ENCODE peak calls at places on chromosomes 13 and 19, in nine cellular contexts. One of them, this sample, is unnamed.

GRCh38 chr13:59269476-59269875 is 894.3 kb downstream of the DIAPH3 start:
- DNase-seq in HEK293T: no peak
- DNase-seq in gastrocnemius medialis: no peak
- DNase-seq in fibroblast of lung: peak; percentile 96
- DNase-seq in activated naive CD4-positive, alpha-beta T cell: no peak
- DNase-seq in NCI-H1092 treated with DMSO at 0.1 percent for 48 hours: no peak
- DNase-seq in kidney glomerular epithelial cell: peak; percentile 48
- DNase-seq in GDM1: no peak
- DNase-seq in AG10803: peak; percentile 55
- DNase-seq in this sample: no peak

GRCh38 chr19:55369651-55370304 is 485 bp downstream of the IL11 start:
- DNase-seq in HEK293T: peak; percentile 46
- DNase-seq in kidney glomerular epithelial cell: peak; percentile 41
- DNase-seq in gastrocnemius medialis: no peak
- DNase-seq in GDM1: no peak
- DNase-seq in NCI-H1092 treated with DMSO at 0.1 percent for 48 hours: no peak
- DNase-seq in activated naive CD4-positive, alpha-beta T cell: no peak
- DNase-seq in fibroblast of lung: peak; percentile 79
- DNase-seq in AG10803: peak; percentile 79
- DNase-seq in this sample: no peak

GRCh38 chr19:1251233-1251502 is 2.8 kb downstream of the MIDN start:
- DNase-seq in AG10803: peak; percentile 78
- DNase-seq in HEK293T: peak; percentile 38
- DNase-seq in GDM1: no peak
- DNase-seq in activated naive CD4-positive, alpha-beta T cell: no peak
- DNase-seq in fibroblast of lung: peak; percentile 72
- DNase-seq in NCI-H1092 treated with DMSO at 0.1 percent for 48 hours: peak; percentile 25
- DNase-seq in kidney glomerular epithelial cell: no peak
- DNase-seq in gastrocnemius medialis: no peak
- DNase-seq in this sample: no peak

GRCh38 chr13:43230989-43231388 is 207.6 kb downstream of the DNAJC15 start:
- DNase-seq in AG10803: no peak
- DNase-seq in activated naive CD4-positive, alpha-beta T cell: no peak
- DNase-seq in gastrocnemius medialis: no peak
- DNase-seq in fibroblast of lung: no peak
- DNase-seq in kidney glomerular epithelial cell: no peak
- DNase-seq in NCI-H1092 treated with DMSO at 0.1 percent for 48 hours: no peak
- DNase-seq in GDM1: no peak
- DNase-seq in HEK293T: no peak
- DNase-seq in this sample: no peak

GRCh38 chr13:38872693-38873092 is 117.9 kb downstream of the STOML3 start:
- DNase-seq in GDM1: peak; percentile 20
- DNase-seq in activated naive CD4-positive, alpha-beta T cell: peak; percentile 1
- DNase-seq in HEK293T: peak; percentile 48
- DNase-seq in NCI-H1092 treated with DMSO at 0.1 percent for 48 hours: peak; percentile 21
- DNase-seq in gastrocnemius medialis: peak; percentile 65
- DNase-seq in kidney glomerular epithelial cell: peak; percentile 15
- DNase-seq in AG10803: peak; percentile 21
- DNase-seq in fibroblast of lung: peak; percentile 36
- DNase-seq in this sample: peak; percentile 6

GRCh38 chr13:23558675-23559536 is 11.3 kb upstream of the TNFRSF19 start:
- DNase-seq in NCI-H1092 treated with DMSO at 0.1 percent for 48 hours: peak; percentile 87
- DNase-seq in activated naive CD4-positive, alpha-beta T cell: no peak
- DNase-seq in AG10803: peak; percentile 95
- DNase-seq in fibroblast of lung: peak; percentile 92
- DNase-seq in gastrocnemius medialis: peak; percentile 88
- DNase-seq in HEK293T: peak; percentile 34
- DNase-seq in GDM1: peak; percentile 43
- DNase-seq in kidney glomerular epithelial cell: peak; percentile 28
- DNase-seq in this sample: no peak

GRCh38 chr19:14091086-14091884 is 734 bp upstream of the SAMD1 start:
- DNase-seq in kidney glomerular epithelial cell: peak; percentile 37
- DNase-seq in HEK293T: peak; percentile 77
- DNase-seq in NCI-H1092 treated with DMSO at 0.1 percent for 48 hours: peak; percentile 59
- DNase-seq in gastrocnemius medialis: peak; percentile 36
- DNase-seq in GDM1: peak; percentile 89
- DNase-seq in activated naive CD4-positive, alpha-beta T cell: peak; percentile 61
- DNase-seq in fibroblast of lung: peak; percentile 67
- DNase-seq in AG10803: peak; percentile 60
- DNase-seq in this sample: peak; percentile 76

GRCh38 chr19:16200038-16200775 is 2.5 kb downstream of the AP1M1 start:
- DNase-seq in GDM1: no peak
- DNase-seq in NCI-H1092 treated with DMSO at 0.1 percent for 48 hours: no peak
- DNase-seq in AG10803: peak; percentile 78
- DNase-seq in kidney glomerular epithelial cell: no peak
- DNase-seq in fibroblast of lung: no peak
- DNase-seq in gastrocnemius medialis: peak; percentile 64
- DNase-seq in activated naive CD4-positive, alpha-beta T cell: no peak
- DNase-seq in HEK293T: peak; percentile 2
- DNase-seq in this sample: no peak

GRCh38 chr19:8392017-8392591 is 1.9 kb downstream of the RAB11B start:
- DNase-seq in fibroblast of lung: peak; percentile 29
- DNase-seq in kidney glomerular epithelial cell: peak; percentile 13
- DNase-seq in gastrocnemius medialis: peak; percentile 68
- DNase-seq in GDM1: no peak
- DNase-seq in NCI-H1092 treated with DMSO at 0.1 percent for 48 hours: no peak
- DNase-seq in activated naive CD4-positive, alpha-beta T cell: no peak
- DNase-seq in HEK293T: no peak
- DNase-seq in AG10803: peak; percentile 58
- DNase-seq in this sample: no peak

GRCh38 chr19:28075229-28075628 is 1137.7 kb downstream of the UQCRFS1 start:
- DNase-seq in gastrocnemius medialis: no peak
- DNase-seq in NCI-H1092 treated with DMSO at 0.1 percent for 48 hours: no peak
- DNase-seq in GDM1: no peak
- DNase-seq in kidney glomerular epithelial cell: no peak
- DNase-seq in AG10803: no peak
- DNase-seq in fibroblast of lung: no peak
- DNase-seq in activated naive CD4-positive, alpha-beta T cell: no peak
- DNase-seq in HEK293T: no peak
- DNase-seq in this sample: no peak

GRCh38 chr13:29561918-29562317 is 33.6 kb downstream of the SLC7A1 start:
- DNase-seq in kidney glomerular epithelial cell: no peak
- DNase-seq in fibroblast of lung: no peak
- DNase-seq in activated naive CD4-positive, alpha-beta T cell: no peak
- DNase-seq in NCI-H1092 treated with DMSO at 0.1 percent for 48 hours: no peak
- DNase-seq in gastrocnemius medialis: no peak
- DNase-seq in HEK293T: no peak
- DNase-seq in GDM1: no peak
- DNase-seq in AG10803: no peak
- DNase-seq in this sample: no peak

GRCh38 chr13:53075356-53076041 is 46.9 kb downstream of the OLFM4 start:
- DNase-seq in gastrocnemius medialis: no peak
- DNase-seq in NCI-H1092 treated with DMSO at 0.1 percent for 48 hours: no peak
- DNase-seq in AG10803: no peak
- DNase-seq in fibroblast of lung: no peak
- DNase-seq in activated naive CD4-positive, alpha-beta T cell: no peak
- DNase-seq in GDM1: no peak
- DNase-seq in kidney glomerular epithelial cell: no peak
- DNase-seq in HEK293T: no peak
- DNase-seq in this sample: no peak

GRCh38 chr13:20193924-20194631 is 1.3 kb upstream of the GJB2 start:
- DNase-seq in GDM1: no peak
- DNase-seq in AG10803: no peak
- DNase-seq in HEK293T: no peak
- DNase-seq in activated naive CD4-positive, alpha-beta T cell: no peak
- DNase-seq in NCI-H1092 treated with DMSO at 0.1 percent for 48 hours: no peak
- DNase-seq in gastrocnemius medialis: no peak
- DNase-seq in kidney glomerular epithelial cell: no peak
- DNase-seq in fibroblast of lung: no peak
- DNase-seq in this sample: no peak

GRCh38 chr19:16601378-16602052 is 26.5 kb downstream of the MED26 start:
- DNase-seq in gastrocnemius medialis: no peak
- DNase-seq in AG10803: no peak
- DNase-seq in GDM1: no peak
- DNase-seq in kidney glomerular epithelial cell: no peak
- DNase-seq in activated naive CD4-positive, alpha-beta T cell: no peak
- DNase-seq in HEK293T: no peak
- DNase-seq in fibroblast of lung: no peak
- DNase-seq in NCI-H1092 treated with DMSO at 0.1 percent for 48 hours: no peak
- DNase-seq in this sample: no peak

GRCh38 chr13:31848621-31849020 is 109.3 kb downstream of the RXFP2 start:
- DNase-seq in GDM1: no peak
- DNase-seq in HEK293T: no peak
- DNase-seq in fibroblast of lung: no peak
- DNase-seq in gastrocnemius medialis: no peak
- DNase-seq in AG10803: no peak
- DNase-seq in kidney glomerular epithelial cell: no peak
- DNase-seq in activated naive CD4-positive, alpha-beta T cell: no peak
- DNase-seq in NCI-H1092 treated with DMSO at 0.1 percent for 48 hours: no peak
- DNase-seq in this sample: no peak

GRCh38 chr19:19304186-19304975 is 15.9 kb downstream of the SUGP1 start:
- DNase-seq in activated naive CD4-positive, alpha-beta T cell: no peak
- DNase-seq in gastrocnemius medialis: no peak
- DNase-seq in HEK293T: no peak
- DNase-seq in NCI-H1092 treated with DMSO at 0.1 percent for 48 hours: no peak
- DNase-seq in GDM1: no peak
- DNase-seq in kidney glomerular epithelial cell: no peak
- DNase-seq in fibroblast of lung: no peak
- DNase-seq in AG10803: no peak
- DNase-seq in this sample: no peak

GRCh38 chr19:49924004-49924880 is 4.8 kb upstream of the ATF5 start:
- DNase-seq in activated naive CD4-positive, alpha-beta T cell: no peak
- DNase-seq in GDM1: no peak
- DNase-seq in fibroblast of lung: no peak
- DNase-seq in NCI-H1092 treated with DMSO at 0.1 percent for 48 hours: no peak
- DNase-seq in kidney glomerular epithelial cell: no peak
- DNase-seq in AG10803: peak; percentile 41
- DNase-seq in gastrocnemius medialis: peak; percentile 52
- DNase-seq in HEK293T: no peak
- DNase-seq in this sample: no peak

GRCh38 chr13:111216166-111216960 is 101.3 kb downstream of the ARHGEF7 start:
- DNase-seq in kidney glomerular epithelial cell: peak; percentile 19
- DNase-seq in GDM1: peak; percentile 23
- DNase-seq in NCI-H1092 treated with DMSO at 0.1 percent for 48 hours: peak; percentile 83
- DNase-seq in gastrocnemius medialis: peak; percentile 73
- DNase-seq in activated naive CD4-positive, alpha-beta T cell: peak; percentile 29
- DNase-seq in fibroblast of lung: peak; percentile 46
- DNase-seq in HEK293T: peak; percentile 17
- DNase-seq in AG10803: no peak
- DNase-seq in this sample: no peak